ENCODE peak calls at places on chromosome 20, in five cellular contexts. I is activated effector memory CD4-positive, alpha-beta T cell treated with anti-CD3 and anti-CD28 coated beads, Interleukin-2, amount 50 U/mL, for 16 hours; R is activated gamma-delta T cell treated with Interleukin-2 at 50 U/mL for 16 hours; T is neural crest cell; M is ovary. P is an unnamed sample.

GRCh38 chr20:64222273-64222672 is 33.3 kb upstream of the PCMTD2 start:
- DNase-seq in I (no peak), R (no peak), T (no peak), M (no peak), P (no peak)

GRCh38 chr20:1297486-1297885 is 31.4 kb downstream of the SNPH start:
- DNase-seq in I (no peak), R (no peak), T (no peak), M (no peak), P (no peak)

GRCh38 chr20:10454135-10454750 is 19.1 kb downstream of the SLX4IP start:
- DNase-seq in I (no peak), R (no peak), T (no peak), M (no peak), P (peak)

GRCh38 chr20:43955244-43956191 is 40.9 kb downstream of the TOX2 start:
- DNase-seq in I (peak), R (peak), T (no peak), M (peak), P (no peak)

GRCh38 chr20:38550274-38550673 is 30.7 kb upstream of the ADIG start:
- DNase-seq in I (no peak), R (no peak), T (no peak), M (no peak), P (no peak)

GRCh38 chr20:57544838-57545564 is 15.9 kb upstream of the PCK1 start:
- DNase-seq in I (no peak), R (no peak), T (no peak), M (no peak), P (no peak)

GRCh38 chr20:18663932-18664331 is 76.1 kb downstream of the DTD1 start:
- DNase-seq in I (no peak), R (no peak), T (no peak), M (no peak), P (no peak)

GRCh38 chr20:61710108-61710507 is 355.6 kb downstream of the TAF4 start:
- DNase-seq in I (no peak), R (no peak), T (no peak), M (no peak), P (no peak)

GRCh38 chr20:37584238-37584807 is 56.6 kb upstream of the BLCAP start:
- DNase-seq in I (no peak), R (no peak), T (no peak), M (no peak), P (no peak)

GRCh38 chr20:39117486-39117885 is 155.3 kb downstream of the DHX35 start:
- DNase-seq in I (no peak), R (no peak), T (no peak), M (no peak), P (peak)

GRCh38 chr20:49608752-49609670 is 41.1 kb upstream of the PTGIS start:
- DNase-seq in I (peak), R (peak), T (peak), M (peak), P (peak)

GRCh38 chr20:44496976-44497375 is 21.3 kb downstream of the TTPAL start:
- DNase-seq in I (peak), R (no peak), T (no peak), M (no peak), P (no peak)

GRCh38 chr20:4190792-4191519 is 175.6 kb upstream of the RNF24 start:
- DNase-seq in I (no peak), R (no peak), T (no peak), M (no peak), P (peak)